ENCODE peak calls at places on chromosomes 2 and 18, in six cellular contexts. G is fibroblast of lung; S is stimulated activated CD4-positive, alpha-beta T cell treated with anti-CD3 and anti-CD28 coated beads, Interleukin-15, amount 100 ng/mL, for 24 hours; T is DND-41; Y is cerebellum; B is IMR-90. P is an unnamed sample.

GRCh38 chr18:28063181-28063790 is 113.6 kb downstream of the CDH2 start:
- DNase-seq in G (no peak), S (no peak), T (no peak), Y (no peak), B (peak), P (no peak)

GRCh38 chr2:80233333-80233732 is 71.2 kb downstream of the LRRTM1 start:
- DNase-seq in G (no peak), S (no peak), T (no peak), Y (no peak), B (no peak), P (no peak)

GRCh38 chr2:168633200-168633599 is 169.2 kb upstream of the NOSTRIN start:
- DNase-seq in G (peak), S (no peak), T (no peak), Y (no peak), B (peak), P (no peak)

GRCh38 chr2:220434365-220434764 is 806.9 kb downstream of the SLC4A3 start:
- DNase-seq in G (peak), S (no peak), T (no peak), Y (no peak), B (peak), P (no peak)

GRCh38 chr2:142323206-142323605 is 192.4 kb upstream of the LRP1B start:
- DNase-seq in G (no peak), S (no peak), T (no peak), Y (no peak), B (no peak), P (no peak)

GRCh38 chr2:64797881-64798590 is 144.3 kb upstream of the SERTAD2 start:
- DNase-seq in G (peak), S (no peak), T (no peak), Y (no peak), B (peak), P (no peak)

GRCh38 chr2:174997110-174997509 is 8.1 kb downstream of the CHN1 start:
- DNase-seq in G (peak), S (no peak), T (no peak), Y (no peak), B (no peak), P (no peak)

GRCh38 chr2:77028032-77028600 is 494.1 kb downstream of the LRRTM4 start:
- DNase-seq in G (peak), S (no peak), T (no peak), Y (no peak), B (no peak), P (no peak)

GRCh38 chr2:145194671-145195070 is 674.8 kb upstream of the ZEB2 start:
- DNase-seq in G (no peak), S (no peak), T (no peak), Y (no peak), B (no peak), P (no peak)

GRCh38 chr2:236178921-236179652 is 10.9 kb upstream of the GBX2 start:
- DNase-seq in G (peak), S (no peak), T (no peak), Y (no peak), B (no peak), P (no peak)

GRCh38 chr18:75548353-75548752 is 120.8 kb upstream of the SMIM21 start:
- DNase-seq in G (no peak), S (peak), T (peak), Y (no peak), B (no peak), P (no peak)

GRCh38 chr2:47072018-47072691 is 83.0 kb downstream of the STPG4 start:
- DNase-seq in G (peak), S (no peak), T (no peak), Y (peak), B (peak), P (no peak)

GRCh38 chr2:112712465-112712864 is 8.4 kb upstream of the NT5DC4 start:
- DNase-seq in G (no peak), S (no peak), T (no peak), Y (no peak), B (no peak), P (no peak)

GRCh38 chr18:76657911-76658475 is 163.0 kb upstream of the ZNF516 start:
- DNase-seq in G (no peak), S (no peak), T (peak), Y (no peak), B (no peak), P (no peak)

GRCh38 chr2:188285049-188285448 is 6.6 kb upstream of the GULP1 start:
- DNase-seq in G (no peak), S (no peak), T (no peak), Y (no peak), B (no peak), P (no peak)

GRCh38 chr2:202633470-202633869 is 1.3 kb upstream of the FAM117B start:
- DNase-seq in G (no peak), S (no peak), T (no peak), Y (no peak), B (no peak), P (no peak)

GRCh38 chr18:55328301-55328700 is 259.7 kb downstream of the TCF4 start:
- DNase-seq in G (peak), S (no peak), T (no peak), Y (no peak), B (peak), P (no peak)

GRCh38 chr18:44917865-44918476 is 237.3 kb downstream of the SETBP1 start:
- DNase-seq in G (peak), S (no peak), T (no peak), Y (no peak), B (no peak), P (no peak)

GRCh38 chr2:160869411-160869810 is 290.8 kb upstream of the TANK start:
- DNase-seq in G (peak), S (no peak), T (no peak), Y (no peak), B (peak), P (no peak)

GRCh38 chr2:127829845-127830246 is 18.9 kb upstream of the WDR33 start:
- DNase-seq in G (no peak), S (peak), T (peak), Y (no peak), B (no peak), P (no peak)

GRCh38 chr2:209476367-209477191 is 52.7 kb downstream of the MAP2 start:
- DNase-seq in G (peak), S (no peak), T (no peak), Y (peak), B (peak), P (peak)

GRCh38 chr18:58128286-58129018 is 84.4 kb downstream of the NEDD4L start:
- DNase-seq in G (peak), S (no peak), T (no peak), Y (no peak), B (peak), P (no peak)

GRCh38 chr2:62475172-62476011 is 30.6 kb downstream of the TMEM17 start:
- DNase-seq in G (no peak), S (peak), T (no peak), Y (peak), B (no peak), P (no peak)

GRCh38 chr2:10415048-10415447 is 33.1 kb downstream of the ODC1 start:
- DNase-seq in G (no peak), S (no peak), T (no peak), Y (no peak), B (no peak), P (no peak)

GRCh38 chr18:55779461-55779710 is 191.4 kb upstream of the TCF4 start:
- DNase-seq in G (no peak), S (no peak), T (no peak), Y (no peak), B (no peak), P (peak)

GRCh38 chr2:233482616-233483015 is 84.0 kb downstream of the USP40 start:
- DNase-seq in G (no peak), S (no peak), T (no peak), Y (no peak), B (no peak), P (no peak)

GRCh38 chr2:234571620-234572407 is 74.9 kb upstream of the ARL4C start:
- DNase-seq in G (no peak), S (no peak), T (no peak), Y (no peak), B (peak), P (no peak)

GRCh38 chr2:62923242-62923641 is 127.4 kb upstream of the OTX1 start:
- DNase-seq in G (no peak), S (no peak), T (no peak), Y (no peak), B (no peak), P (no peak)

GRCh38 chr2:98483257-98483861 is 38.7 kb downstream of the INPP4A start:
- DNase-seq in G (no peak), S (no peak), T (no peak), Y (no peak), B (no peak), P (no peak)

GRCh38 chr18:76791106-76791505 is 31.3 kb upstream of the ZNF236 start:
- DNase-seq in G (no peak), S (no peak), T (no peak), Y (no peak), B (peak), P (no peak)

GRCh38 chr2:216698895-216699294 is 3.5 kb upstream of the IGFBP5 start:
- DNase-seq in G (peak), S (no peak), T (peak), Y (peak), B (peak), P (peak)

GRCh38 chr18:21851327-21851961 is 110.9 kb downstream of the MIB1 start:
- DNase-seq in G (peak), S (no peak), T (no peak), Y (peak), B (peak), P (no peak)

GRCh38 chr2:108971661-108972566 is 17.1 kb downstream of the EDAR start:
- DNase-seq in G (peak), S (no peak), T (no peak), Y (no peak), B (no peak), P (no peak)

GRCh38 chr2:59182249-59182648 is 941.1 kb upstream of the FANCL start:
- DNase-seq in G (no peak), S (no peak), T (peak), Y (no peak), B (peak), P (no peak)

GRCh38 chr2:151767536-151767935 is 33.3 kb upstream of the NEB start:
- DNase-seq in G (no peak), S (no peak), T (no peak), Y (no peak), B (peak), P (no peak)

GRCh38 chr2:58197894-58198293 is 43.2 kb downstream of the FANCL start:
- DNase-seq in G (no peak), S (no peak), T (no peak), Y (no peak), B (no peak), P (no peak)

GRCh38 chr2:128414946-128415767 is 96.5 kb upstream of the HS6ST1 start:
- DNase-seq in G (no peak), S (no peak), T (peak), Y (no peak), B (no peak), P (no peak)

GRCh38 chr2:171702781-171703556 is 15.7 kb downstream of the DYNC1I2 start:
- DNase-seq in G (peak), S (no peak), T (no peak), Y (no peak), B (peak), P (no peak)

GRCh38 chr2:127632592-127633489 is 13.1 kb upstream of the GPR17 start:
- DNase-seq in G (no peak), S (no peak), T (no peak), Y (no peak), B (no peak), P (no peak)

GRCh38 chr18:2846241-2846637 is 567 bp upstream of the EMILIN2 start:
- DNase-seq in G (peak), S (peak), T (no peak), Y (no peak), B (peak), P (no peak)

P was measured in NCI-H446.